ENCODE peak calls at places on chromosomes 5 and 9, in four cellular contexts. F, R, J and C are unnamed samples.

GRCh38 chr5:139140631-139141071 is 57.5 kb downstream of the SIL1 start:
- DNase-seq in R (no peak), F (no peak), J (no peak), C (no peak)

GRCh38 chr9:108961151-108961550 is 27.0 kb downstream of the ABITRAM start:
- DNase-seq in R (no peak), F (no peak), J (no peak), C (no peak)

GRCh38 chr5:179504191-179504590 is 46.2 kb upstream of the RUFY1 start:
- DNase-seq in F (no peak), J (no peak), R (no peak), C (no peak)

GRCh38 chr9:88184986-88185385 is 46.7 kb upstream of the SPATA31C2 start:
- DNase-seq in R (no peak), F (no peak), J (no peak), C (no peak)

GRCh38 chr5:134029156-134029555 is 24.4 kb upstream of the VDAC1 start:
- DNase-seq in R (no peak), F (no peak), J (no peak), C (no peak)

GRCh38 chr9:134778841-134779411 is 101.7 kb upstream of the FCN2 start:
- DNase-seq in J (no peak), R (peak), F (peak), C (peak)

GRCh38 chr5:124460000-124460399 is 286.4 kb downstream of the ZNF608 start:
- DNase-seq in R (no peak), F (no peak), J (no peak), C (no peak)

GRCh38 chr5:148697177-148697820 is 43.0 kb upstream of the HTR4 start:
- DNase-seq in F (no peak), R (no peak), J (no peak), C (peak)

GRCh38 chr9:88310310-88310980 is 77.8 kb upstream of the SPIN1 start:
- DNase-seq in F (peak), J (no peak), R (no peak), C (peak)

GRCh38 chr9:967436-967835 is 9.0 kb upstream of the DMRT3 start:
- DNase-seq in F (no peak), J (no peak), R (peak), C (no peak)

GRCh38 chr5:52707626-52708025 is 80.1 kb upstream of the ITGA1 start:
- DNase-seq in R (no peak), J (no peak), F (peak), C (no peak)

GRCh38 chr9:128683340-128684064 is 5.5 kb upstream of the SET start:
- DNase-seq in J (no peak), R (peak), F (no peak), C (no peak)

GRCh38 chr5:127011151-127011550 is 19.2 kb downstream of the MARCHF3 start:
- DNase-seq in J (no peak), R (no peak), F (no peak), C (no peak)

GRCh38 chr9:90070056-90070455 is 465.2 kb downstream of the GADD45G start:
- DNase-seq in J (no peak), F (no peak), R (no peak), C (no peak)

GRCh38 chr5:44388504-44389409 is 463 bp downstream of the FGF10 start:
- DNase-seq in J (no peak), R (no peak), F (no peak), C (no peak)

GRCh38 chr9:107274953-107275422 is 8.1 kb upstream of the RAD23B start:
- DNase-seq in R (no peak), J (no peak), F (peak), C (no peak)

GRCh38 chr5:1832511-1833250 is 31.5 kb downstream of the NDUFS6 start:
- DNase-seq in F (no peak), J (no peak), R (no peak), C (no peak)

GRCh38 chr5:6915574-6915973 is 202.3 kb downstream of the TENT4A start:
- DNase-seq in F (no peak), J (no peak), R (no peak), C (no peak)

GRCh38 chr5:121424976-121425375 is 426.7 kb upstream of the FTMT start:
- DNase-seq in F (no peak), J (no peak), R (no peak), C (no peak)

GRCh38 chr9:592733-593132 is 248.8 kb upstream of the DMRT1 start:
- DNase-seq in F (no peak), R (no peak), J (no peak), C (no peak)

GRCh38 chr5:179264641-179265528 is 80.4 kb downstream of the ADAMTS2 start:
- DNase-seq in R (no peak), F (peak), J (no peak), C (no peak)

GRCh38 chr5:1035421-1036405 is 27.1 kb downstream of the NKD2 start:
- DNase-seq in F (no peak), J (no peak), R (no peak), C (no peak)

GRCh38 chr5:171518916-171519315 is 99.5 kb downstream of the FGF18 start:
- DNase-seq in J (no peak), R (no peak), F (no peak), C (no peak)

GRCh38 chr9:117460743-117461142 is 45.9 kb upstream of the ASTN2 start:
- DNase-seq in J (no peak), R (no peak), F (no peak), C (no peak)

GRCh38 chr5:132262882-132263547 is 5.5 kb downstream of the PDLIM4 start:
- DNase-seq in R (no peak), F (no peak), J (no peak), C (no peak)

GRCh38 chr9:119453490-119453911 is 84.3 kb upstream of the BRINP1 start:
- DNase-seq in R (no peak), F (no peak), J (no peak), C (no peak)

GRCh38 chr9:120663380-120663779 is 50.9 kb downstream of the MEGF9 start:
- DNase-seq in R (no peak), J (no peak), F (no peak), C (no peak)

GRCh38 chr9:88344013-88344412 is 44.2 kb upstream of the SPIN1 start:
- DNase-seq in R (no peak), F (no peak), J (no peak), C (no peak)

GRCh38 chr9:131255731-131256197 is 20.5 kb downstream of the FAM78A start:
- DNase-seq in F (no peak), R (no peak), J (no peak), C (no peak)

GRCh38 chr5:156396063-156396829 is 69.3 kb downstream of the SGCD start:
- DNase-seq in J (no peak), R (no peak), F (no peak), C (no peak)

GRCh38 chr9:91033802-91034201 is 232.2 kb downstream of the SYK start:
- DNase-seq in F (peak), R (no peak), J (no peak), C (peak)

GRCh38 chr9:133701321-133701980 is 36.7 kb downstream of the SARDH start:
- DNase-seq in J (no peak), R (no peak), F (no peak), C (no peak)

GRCh38 chr9:97982719-97983523 is at the start of gene ANP32B:
- DNase-seq in J (peak), F (peak), R (peak), C (peak)

GRCh38 chr5:154038241-154038603 is 488 bp downstream of the FAM114A2 start:
- DNase-seq in F (peak), R (peak), J (no peak), C (peak)

GRCh38 chr9:134326754-134327526 is 685 bp downstream of the RXRA start:
- DNase-seq in F (no peak), R (peak), J (no peak), C (peak)

GRCh38 chr5:59357421-59357977 is 536.0 kb downstream of the PDE4D start:
- DNase-seq in R (peak), F (no peak), J (no peak), C (no peak)

GRCh38 chr9:20302229-20302628 is 320.1 kb downstream of the MLLT3 start:
- DNase-seq in J (no peak), F (no peak), R (no peak), C (no peak)

GRCh38 chr9:4859035-4859434 is 66.3 kb downstream of the RCL1 start:
- DNase-seq in R (no peak), J (no peak), F (no peak), C (no peak)

GRCh38 chr5:79456890-79457583 is 56.9 kb downstream of the HOMER1 start:
- DNase-seq in F (no peak), J (peak), R (no peak), C (no peak)

GRCh38 chr9:68702493-68702892 is 2.5 kb upstream of the PIP5K1B start:
- DNase-seq in F (peak), R (no peak), J (no peak), C (peak)

DNA sequence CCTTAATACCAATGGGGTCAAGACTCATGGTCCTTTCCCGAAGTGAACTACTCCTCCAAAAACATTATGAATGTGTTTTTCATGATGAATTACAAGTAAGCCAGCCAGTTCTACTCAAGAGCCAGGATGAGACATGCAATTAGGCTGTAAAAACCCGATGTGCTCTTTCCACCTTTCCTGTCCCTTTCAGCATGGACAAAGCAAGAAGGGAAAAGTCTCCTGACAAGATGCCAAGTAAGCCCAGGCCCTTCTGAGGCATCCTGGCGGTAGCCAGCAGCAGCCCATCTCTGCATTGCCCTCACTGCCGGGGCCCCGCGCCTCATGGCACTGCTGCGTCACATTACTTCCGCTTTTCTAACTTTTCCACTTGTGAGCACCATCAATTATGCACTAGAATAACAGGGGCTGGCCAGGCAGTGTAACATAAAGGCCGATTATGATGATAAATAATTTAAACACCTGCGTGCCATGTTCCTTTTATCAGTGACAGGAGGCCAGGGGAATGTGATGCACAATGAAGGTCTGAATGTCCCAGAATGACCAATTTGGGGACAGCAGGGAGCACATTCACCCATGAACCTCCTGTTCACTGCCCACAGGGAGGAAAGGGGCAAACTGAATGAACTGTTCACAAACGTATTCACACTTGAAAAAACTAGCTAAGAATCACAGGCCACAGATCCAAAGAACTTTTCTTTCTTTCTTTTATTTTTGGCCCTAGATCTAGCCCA is 37.4 kb downstream of the EFNA5 start:
- DNase-seq in J (no peak), R (peak), F (no peak), C (no peak)
- TF ChIP-seq FOXK2 in J (no peak), R (no peak), F (no peak), C (no peak)

DNA sequence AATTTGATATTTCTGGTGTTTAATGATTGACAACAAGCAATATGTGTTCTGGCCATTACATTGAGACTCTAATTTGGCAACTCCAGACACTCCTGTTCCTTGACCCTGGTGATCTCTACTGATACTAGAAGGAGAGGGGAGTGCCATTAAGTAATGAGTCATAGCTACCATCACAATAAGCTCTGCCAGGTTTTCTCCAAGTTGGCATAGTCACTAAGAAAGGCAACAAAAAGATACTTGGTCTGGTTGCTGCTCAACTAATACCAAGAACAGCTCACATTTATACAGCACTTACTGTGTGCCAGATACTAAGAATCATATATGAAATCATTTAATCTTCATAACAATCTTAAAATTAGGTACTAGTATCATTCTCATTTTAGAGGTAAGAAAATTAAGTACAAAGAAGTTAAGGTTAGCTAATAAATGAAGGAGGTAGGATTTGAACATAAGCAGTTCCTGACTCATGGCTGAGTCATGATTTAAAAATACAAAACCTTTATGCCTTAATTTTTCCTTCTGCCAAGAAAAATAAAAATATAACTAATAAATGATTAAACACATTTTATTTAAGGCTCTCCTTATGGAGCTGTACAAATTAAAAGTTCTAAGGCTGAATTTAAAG is 19.9 kb upstream of the PRXL2C start:
- DNase-seq in R (no peak), F (no peak), J (no peak), C (no peak)
- TF ChIP-seq FOXK2 in R (no peak), F (no peak), J (no peak), C (no peak)

GRCh38 chr9:93127395-93127911 is 6.6 kb downstream of the NINJ1 start:
- DNase-seq in R (no peak), J (no peak), F (no peak), C (no peak)
- TF ChIP-seq FOXK2 in R (no peak), J (no peak), F (no peak), C (no peak)

GRCh38 chr5:74639538-74640449 is 734 bp downstream of the ENC1 start:
- DNase-seq in J (no peak), R (peak), F (no peak), C (no peak)

GRCh38 chr5:74636552-74636951 is 4.0 kb downstream of the ENC1 start:
- DNase-seq in J (no peak), F (no peak), R (no peak), C (no peak)

GRCh38 chr5:74640450-74641013 is at the start of gene ENC1:
- DNase-seq in F (peak), R (peak), J (no peak), C (peak)

GRCh38 chr5:74641014-74641777 is 668 bp upstream of the ENC1 start:
- DNase-seq in R (peak), F (peak), J (no peak), C (peak)

DNA sequence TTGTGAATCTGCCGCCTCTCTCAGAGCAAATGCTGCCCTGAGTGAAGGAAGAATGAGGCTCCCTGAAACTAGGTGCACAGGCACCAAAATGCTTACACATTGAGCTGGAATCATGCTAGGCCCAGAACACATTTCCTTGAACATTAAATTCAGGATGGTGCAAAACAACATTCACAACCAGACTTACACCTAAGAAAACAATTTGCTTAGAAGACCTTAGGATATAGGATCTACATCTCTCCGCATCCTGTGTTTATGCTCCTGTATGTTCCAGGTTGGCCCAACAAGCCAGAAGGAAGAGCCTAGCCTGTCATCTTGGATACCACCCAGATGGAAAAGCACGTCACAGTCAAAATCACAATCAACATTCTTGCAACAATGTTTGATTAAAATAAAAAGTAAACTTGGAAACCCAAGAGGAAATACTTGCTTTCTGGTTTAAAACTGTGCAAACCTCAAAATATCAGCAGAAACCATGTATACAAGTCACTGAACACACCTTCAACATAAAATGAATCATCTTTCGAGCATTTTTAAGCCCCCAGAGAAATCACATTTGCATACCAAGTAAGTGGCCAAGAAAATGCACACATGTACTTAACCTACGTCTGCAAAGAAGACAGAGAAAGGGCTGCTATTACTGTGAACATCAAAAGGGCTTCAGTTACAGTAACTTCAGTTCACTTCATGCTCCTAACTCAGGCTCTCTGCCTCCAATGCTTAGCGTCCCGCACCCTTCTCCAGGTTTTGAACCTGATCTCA is 1.6 kb downstream of the ENC1 start:
- DNase-seq in F (no peak), J (peak), R (no peak), C (no peak)
- TF ChIP-seq FOXK2 in F (no peak), J (no peak), R (no peak), C (no peak)

GRCh38 chr9:126675147-126675467 is 61.4 kb downstream of the LMX1B start:
- DNase-seq in F (no peak), J (no peak), R (no peak), C (no peak)
- TF ChIP-seq FOXK2 in F (no peak), J (no peak), R (no peak), C (no peak)

GRCh38 chr9:111730937-111731567 is 63.7 kb downstream of the SHOC1 start:
- DNase-seq in J (no peak), R (no peak), F (peak), C (no peak)
- TF ChIP-seq FOXK2 in J (no peak), R (no peak), F (no peak), C (no peak)

GRCh38 chr9:71920456-71921189 is 9.2 kb downstream of the C9orf85 start:
- DNase-seq in F (no peak), J (no peak), R (no peak), C (no peak)
- TF ChIP-seq FOXK2 in F (no peak), J (no peak), R (no peak), C (no peak)

GRCh38 chr9:115507148-115507547 is 389.2 kb upstream of the TNC start:
- DNase-seq in F (no peak), J (no peak), R (no peak), C (no peak)
- TF ChIP-seq FOXK2 in F (no peak), J (no peak), R (no peak), C (no peak)